ENCODE peak calls at places on chromosomes 11 and 22, in six cellular contexts. One of them, this sample, is unnamed.

GRCh38 chr11:6455070-6455469 is 14.3 kb upstream of the HPX start:
- DNase-seq in GM23338: no peak
- DNase-seq in fibroblast of pulmonary artery: no peak
- DNase-seq in CD8-positive, alpha-beta T cell: no peak
- DNase-seq in astrocyte of the spinal cord: no peak
- DNase-seq in mucosa of descending colon: no peak
- DNase-seq in this sample: no peak

GRCh38 chr22:47277511-47277910 is 515.1 kb downstream of the TBC1D22A start:
- DNase-seq in CD8-positive, alpha-beta T cell: no peak
- DNase-seq in mucosa of descending colon: no peak
- DNase-seq in GM23338: no peak
- DNase-seq in fibroblast of pulmonary artery: no peak
- DNase-seq in astrocyte of the spinal cord: no peak
- DNase-seq in this sample: no peak

GRCh38 chr11:48109046-48109666 is 107.5 kb upstream of the OR4B1 start:
- DNase-seq in GM23338: no peak
- DNase-seq in astrocyte of the spinal cord: peak; percentile 64
- DNase-seq in fibroblast of pulmonary artery: peak; percentile 70
- DNase-seq in CD8-positive, alpha-beta T cell: no peak
- DNase-seq in mucosa of descending colon: no peak
- DNase-seq in this sample: no peak

GRCh38 chr11:107898270-107898669 is 30.0 kb upstream of the RAB39A start:
- DNase-seq in CD8-positive, alpha-beta T cell: no peak
- DNase-seq in GM23338: peak; percentile 62
- DNase-seq in astrocyte of the spinal cord: peak; percentile 59
- DNase-seq in fibroblast of pulmonary artery: peak; percentile 72
- DNase-seq in mucosa of descending colon: no peak
- DNase-seq in this sample: peak; percentile 58

GRCh38 chr11:64933213-64933934 is 2.3 kb downstream of the GPHA2 start:
- DNase-seq in mucosa of descending colon: no peak
- DNase-seq in GM23338: no peak
- DNase-seq in CD8-positive, alpha-beta T cell: no peak
- DNase-seq in astrocyte of the spinal cord: no peak
- DNase-seq in fibroblast of pulmonary artery: no peak
- DNase-seq in this sample: no peak

GRCh38 chr11:100777118-100777517 is 90.0 kb downstream of the ARHGAP42 start:
- DNase-seq in fibroblast of pulmonary artery: no peak
- DNase-seq in mucosa of descending colon: peak; percentile 27
- DNase-seq in astrocyte of the spinal cord: peak; percentile 13
- DNase-seq in GM23338: no peak
- DNase-seq in CD8-positive, alpha-beta T cell: no peak
- DNase-seq in this sample: no peak

GRCh38 chr11:84902445-84902844 is 724.7 kb downstream of the DLG2 start:
- DNase-seq in astrocyte of the spinal cord: no peak
- DNase-seq in mucosa of descending colon: no peak
- DNase-seq in CD8-positive, alpha-beta T cell: no peak
- DNase-seq in GM23338: no peak
- DNase-seq in fibroblast of pulmonary artery: no peak
- DNase-seq in this sample: no peak

GRCh38 chr22:45602824-45603301 is 68.8 kb upstream of the ATXN10 start:
- DNase-seq in GM23338: peak; percentile 83
- DNase-seq in mucosa of descending colon: no peak
- DNase-seq in CD8-positive, alpha-beta T cell: no peak
- DNase-seq in astrocyte of the spinal cord: no peak
- DNase-seq in fibroblast of pulmonary artery: peak; percentile 17
- DNase-seq in this sample: peak; percentile 84

GRCh38 chr22:27614291-27615007 is 187.1 kb downstream of the MN1 start:
- DNase-seq in CD8-positive, alpha-beta T cell: no peak
- DNase-seq in GM23338: no peak
- DNase-seq in fibroblast of pulmonary artery: no peak
- DNase-seq in astrocyte of the spinal cord: no peak
- DNase-seq in mucosa of descending colon: no peak
- DNase-seq in this sample: no peak

GRCh38 chr22:27620367-27621154 is 181.0 kb downstream of the MN1 start:
- DNase-seq in fibroblast of pulmonary artery: no peak
- DNase-seq in astrocyte of the spinal cord: no peak
- DNase-seq in mucosa of descending colon: no peak
- DNase-seq in GM23338: no peak
- DNase-seq in CD8-positive, alpha-beta T cell: no peak
- DNase-seq in this sample: no peak

GRCh38 chr22:27615408-27615807 is 186.1 kb downstream of the MN1 start:
- DNase-seq in GM23338: no peak
- DNase-seq in astrocyte of the spinal cord: no peak
- DNase-seq in mucosa of descending colon: no peak
- DNase-seq in fibroblast of pulmonary artery: no peak
- DNase-seq in CD8-positive, alpha-beta T cell: no peak
- DNase-seq in this sample: no peak

GRCh38 chr22:27616033-27616432 is 185.5 kb downstream of the MN1 start:
- DNase-seq in astrocyte of the spinal cord: no peak
- DNase-seq in CD8-positive, alpha-beta T cell: no peak
- DNase-seq in mucosa of descending colon: no peak
- DNase-seq in fibroblast of pulmonary artery: no peak
- DNase-seq in GM23338: no peak
- DNase-seq in this sample: no peak

DNA sequence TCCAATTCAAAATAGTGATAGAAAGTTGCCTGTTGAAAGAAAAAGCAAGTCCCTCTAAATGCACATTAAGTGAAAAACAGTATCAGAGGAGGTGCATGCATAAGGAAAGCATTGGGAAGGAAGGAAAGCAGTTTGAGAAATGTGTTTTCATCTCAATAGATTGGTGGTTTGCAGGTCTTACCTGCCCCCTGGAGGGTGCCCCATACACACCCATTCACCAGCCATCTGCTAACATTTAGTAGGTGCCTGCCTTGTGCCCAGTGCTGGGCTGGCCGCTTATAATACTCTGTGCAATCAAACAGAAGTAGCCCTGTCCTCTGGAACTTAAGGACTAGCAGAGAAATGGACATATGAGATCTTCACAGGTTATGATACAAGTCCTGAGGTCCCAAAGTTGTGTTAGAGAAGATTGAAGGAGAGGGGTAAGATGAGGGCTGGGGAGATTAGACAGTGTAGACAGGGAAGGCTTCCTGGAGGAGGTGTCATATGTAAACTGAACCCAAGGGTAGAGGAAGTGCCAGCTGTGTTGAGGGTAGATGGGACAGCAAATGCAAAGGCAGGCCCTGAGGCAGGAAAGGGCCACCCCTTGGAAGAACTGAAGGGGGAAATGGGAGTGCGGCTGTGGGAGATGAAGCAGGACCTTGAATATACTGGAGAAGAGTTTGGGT is 184.2 kb downstream of the MN1 start:
- DNase-seq in GM23338: no peak
- DNase-seq in mucosa of descending colon: no peak
- DNase-seq in fibroblast of pulmonary artery: peak; percentile 7
- DNase-seq in astrocyte of the spinal cord: no peak
- DNase-seq in CD8-positive, alpha-beta T cell: no peak
- DNase-seq in this sample: no peak
- TF ChIP-seq CTCF in GM23338: peak; percentile 29
- TF ChIP-seq CTCF in mucosa of descending colon: no peak
- TF ChIP-seq CTCF in fibroblast of pulmonary artery: peak; percentile 4
- TF ChIP-seq CTCF in astrocyte of the spinal cord: peak; percentile 12
- TF ChIP-seq CTCF in CD8-positive, alpha-beta T cell: no peak
- TF ChIP-seq CTCF in this sample: no peak

DNA sequence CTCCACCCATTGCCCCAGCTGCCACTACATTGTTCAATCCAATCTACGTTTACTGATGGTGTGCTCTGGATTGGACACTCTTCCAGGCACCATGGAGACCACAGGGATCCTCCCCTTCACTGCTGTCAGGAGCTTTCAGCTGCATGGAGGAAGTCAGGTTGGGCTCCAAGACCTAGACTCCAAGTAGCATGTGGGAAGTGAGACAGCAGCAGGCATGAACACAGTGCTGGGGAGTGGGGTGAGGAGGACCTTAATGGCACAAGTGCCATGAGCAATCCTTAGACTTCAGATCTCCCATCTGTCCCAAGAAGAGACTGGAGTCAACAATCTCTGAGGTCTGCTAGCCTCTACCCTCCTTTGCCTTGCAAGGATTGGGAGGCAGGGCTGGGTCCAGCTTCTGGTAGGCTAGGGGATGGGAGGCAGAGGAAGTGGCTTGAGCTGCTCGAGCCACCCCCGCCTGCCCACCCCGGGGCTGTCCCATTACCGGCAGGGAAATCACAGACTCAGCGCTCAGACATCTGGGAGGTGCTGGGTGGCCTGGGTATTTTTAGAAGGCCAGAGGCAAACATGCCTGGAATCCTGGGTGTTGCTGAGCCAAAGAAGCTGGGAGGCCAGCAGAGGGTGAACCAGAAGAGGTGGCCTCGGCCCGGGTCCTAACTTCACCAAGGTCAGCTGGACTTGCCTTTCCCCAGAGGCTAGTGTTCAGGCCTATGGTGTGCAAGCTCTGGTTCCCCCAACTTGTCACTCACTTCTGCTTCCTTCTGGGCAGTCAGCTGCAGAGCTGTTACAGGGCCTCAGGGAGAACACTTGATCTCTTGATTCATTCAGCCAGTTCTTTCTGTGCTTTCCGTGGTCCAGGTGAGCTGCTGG is 15.3 kb upstream of the FCHSD2 start:
- DNase-seq in astrocyte of the spinal cord: peak; percentile 29
- DNase-seq in CD8-positive, alpha-beta T cell: no peak
- DNase-seq in mucosa of descending colon: peak; percentile 24
- DNase-seq in GM23338: no peak
- DNase-seq in fibroblast of pulmonary artery: peak; percentile 70
- DNase-seq in this sample: peak; percentile 74
- H3K4me3 ChIP-seq in astrocyte of the spinal cord: no peak overlapping the region
- H3K4me3 ChIP-seq in CD8-positive, alpha-beta T cell: no peak overlapping the region
- H3K4me3 ChIP-seq in mucosa of descending colon: no peak overlapping the region
- H3K4me3 ChIP-seq in GM23338: no peak overlapping the region
- H3K4me3 ChIP-seq in fibroblast of pulmonary artery: no peak overlapping the region
- H3K4me3 ChIP-seq in this sample: no peak overlapping the region

DNA sequence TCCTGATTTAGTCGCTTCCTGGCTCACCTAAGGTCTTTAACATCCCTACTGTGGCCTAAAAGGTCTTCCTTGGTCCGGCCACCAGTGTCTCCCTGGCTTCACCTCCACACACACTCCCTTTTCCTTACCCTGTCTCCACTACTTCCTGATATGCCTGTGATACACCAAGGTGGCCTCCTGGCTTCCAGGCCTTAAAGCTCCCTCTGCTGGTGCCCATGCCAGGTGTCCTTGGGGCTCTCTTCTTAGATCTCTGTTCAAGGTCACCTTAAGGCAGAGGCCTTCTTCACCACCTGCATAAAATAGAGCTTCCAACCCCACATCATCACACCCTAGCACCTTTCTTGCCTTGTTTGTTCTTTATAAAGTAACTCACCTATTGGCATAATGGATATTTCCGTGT is 787.7 kb downstream of the NTM start:
- DNase-seq in fibroblast of pulmonary artery: peak; percentile 26
- DNase-seq in CD8-positive, alpha-beta T cell: no peak
- DNase-seq in astrocyte of the spinal cord: no peak
- DNase-seq in mucosa of descending colon: peak; percentile 28
- DNase-seq in GM23338: peak; percentile 71
- DNase-seq in this sample: peak; percentile 55
- TF ChIP-seq CTCF in fibroblast of pulmonary artery: peak; percentile 53
- TF ChIP-seq CTCF in CD8-positive, alpha-beta T cell: no peak
- TF ChIP-seq CTCF in astrocyte of the spinal cord: peak; percentile 47
- TF ChIP-seq CTCF in mucosa of descending colon: no peak
- TF ChIP-seq CTCF in GM23338: peak; percentile 61
- TF ChIP-seq CTCF in this sample: peak; percentile 45

DNA sequence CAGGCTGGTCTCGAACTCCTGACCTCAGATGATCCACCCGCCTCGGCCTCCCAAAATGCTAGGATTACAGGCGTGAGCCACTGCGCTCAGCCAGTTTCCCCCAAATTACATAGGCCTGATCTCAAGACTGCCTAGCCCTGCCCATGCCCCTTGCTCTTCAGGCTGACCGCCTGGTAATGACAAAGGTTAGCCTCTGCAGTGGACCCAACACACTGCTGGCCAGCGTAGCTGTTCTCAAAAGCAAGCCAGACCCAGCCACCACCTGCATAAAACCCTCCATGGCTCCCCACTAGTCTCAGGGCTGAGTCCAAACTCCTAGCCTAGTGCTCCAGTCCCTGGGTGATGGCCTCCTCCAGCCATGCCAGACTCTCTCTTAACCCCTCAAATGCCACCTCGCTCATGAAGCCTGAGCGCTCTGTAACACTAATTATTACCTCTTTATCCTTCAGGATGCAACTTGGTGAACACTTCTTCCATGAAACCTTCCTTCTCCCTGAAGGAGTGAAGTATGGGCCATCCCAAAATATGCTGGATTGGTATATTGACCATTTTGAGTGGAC is 836 bp upstream of the RSPH14 start:
- DNase-seq in fibroblast of pulmonary artery: no peak
- DNase-seq in mucosa of descending colon: no peak
- DNase-seq in astrocyte of the spinal cord: no peak
- DNase-seq in GM23338: no peak
- DNase-seq in CD8-positive, alpha-beta T cell: no peak
- DNase-seq in this sample: no peak
- H3K4me3 ChIP-seq in fibroblast of pulmonary artery: no peak overlapping the region
- H3K4me3 ChIP-seq in mucosa of descending colon: no peak overlapping the region
- H3K4me3 ChIP-seq in astrocyte of the spinal cord: no peak overlapping the region
- H3K4me3 ChIP-seq in GM23338: peak overlapping the region; percentile 47
- H3K4me3 ChIP-seq in CD8-positive, alpha-beta T cell: peak overlapping the region; percentile 26
- H3K4me3 ChIP-seq in this sample: no peak overlapping the region

GRCh38 chr11:43680521-43681505 is at the start of gene HSD17B12:
- DNase-seq in mucosa of descending colon: peak; percentile 99
- DNase-seq in CD8-positive, alpha-beta T cell: peak; percentile 100
- DNase-seq in fibroblast of pulmonary artery: peak; percentile 99
- DNase-seq in GM23338: peak; percentile 60
- DNase-seq in astrocyte of the spinal cord: peak; percentile 99
- DNase-seq in this sample: peak; percentile 99
- TF ChIP-seq CTCF in mucosa of descending colon: no peak
- TF ChIP-seq CTCF in CD8-positive, alpha-beta T cell: no peak
- TF ChIP-seq CTCF in fibroblast of pulmonary artery: no peak
- TF ChIP-seq CTCF in GM23338: no peak
- TF ChIP-seq CTCF in astrocyte of the spinal cord: no peak
- TF ChIP-seq CTCF in this sample: no peak

GRCh38 chr22:43009444-43009843 is 5.5 kb downstream of the PACSIN2 start:
- DNase-seq in astrocyte of the spinal cord: no peak
- DNase-seq in GM23338: no peak
- DNase-seq in CD8-positive, alpha-beta T cell: no peak
- DNase-seq in mucosa of descending colon: no peak
- DNase-seq in fibroblast of pulmonary artery: no peak
- DNase-seq in this sample: no peak
- H3K4me3 ChIP-seq in astrocyte of the spinal cord: no peak overlapping the region
- H3K4me3 ChIP-seq in GM23338: no peak overlapping the region
- H3K4me3 ChIP-seq in CD8-positive, alpha-beta T cell: no peak overlapping the region
- H3K4me3 ChIP-seq in mucosa of descending colon: no peak overlapping the region
- H3K4me3 ChIP-seq in fibroblast of pulmonary artery: no peak overlapping the region
- H3K4me3 ChIP-seq in this sample: no peak overlapping the region

DNA sequence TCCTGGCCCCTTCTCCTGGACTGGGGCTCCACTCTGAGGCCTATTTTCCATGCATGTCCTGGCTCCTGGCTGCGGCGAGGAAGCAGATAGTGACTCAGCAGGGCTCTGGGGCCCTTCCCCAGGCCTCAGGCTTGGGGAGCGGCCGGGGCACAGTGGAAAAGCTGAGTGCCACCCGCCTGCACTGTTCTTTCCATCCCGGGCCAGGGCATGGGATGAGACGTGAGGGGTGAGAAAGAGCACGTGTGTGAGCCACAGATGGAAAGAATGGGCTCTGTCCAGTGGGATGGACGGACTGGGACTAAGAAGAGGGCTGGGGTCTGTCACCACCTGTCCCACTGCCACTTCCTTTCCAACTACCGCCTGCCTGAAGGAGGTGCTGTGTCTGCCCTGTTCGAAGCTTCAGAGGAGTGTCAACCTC is 12.8 kb downstream of the SLC37A2 start:
- DNase-seq in GM23338: no peak
- DNase-seq in astrocyte of the spinal cord: no peak
- DNase-seq in CD8-positive, alpha-beta T cell: no peak
- DNase-seq in fibroblast of pulmonary artery: peak; percentile 20
- DNase-seq in mucosa of descending colon: no peak
- DNase-seq in this sample: peak; percentile 31
- TF ChIP-seq CTCF in GM23338: peak; percentile 16
- TF ChIP-seq CTCF in astrocyte of the spinal cord: no peak
- TF ChIP-seq CTCF in CD8-positive, alpha-beta T cell: no peak
- TF ChIP-seq CTCF in fibroblast of pulmonary artery: no peak
- TF ChIP-seq CTCF in mucosa of descending colon: no peak
- TF ChIP-seq CTCF in this sample: no peak

GRCh38 chr11:17280494-17281127 is 4.1 kb downstream of the NUCB2 start:
- DNase-seq in fibroblast of pulmonary artery: no peak
- DNase-seq in GM23338: no peak
- DNase-seq in mucosa of descending colon: no peak
- DNase-seq in CD8-positive, alpha-beta T cell: no peak
- DNase-seq in astrocyte of the spinal cord: no peak
- DNase-seq in this sample: peak; percentile 12
- H3K4me3 ChIP-seq in fibroblast of pulmonary artery: no peak overlapping the region
- H3K4me3 ChIP-seq in GM23338: no peak overlapping the region
- H3K4me3 ChIP-seq in mucosa of descending colon: no peak overlapping the region
- H3K4me3 ChIP-seq in CD8-positive, alpha-beta T cell: peak overlapping the region; percentile 19
- H3K4me3 ChIP-seq in astrocyte of the spinal cord: no peak overlapping the region
- H3K4me3 ChIP-seq in this sample: no peak overlapping the region

This sample was measured in foreskin fibroblast.